ENCODE peak calls at places on chromosomes 16 and 17, in ten cellular contexts. One of them, this sample, is unnamed. For H3K4me1, the result is how much of the 10 kb centered on the place peaks cover.

GRCh38 chr16:66152841-66153525 is 213.5 kb upstream of the CDH5 start:
- ATAC-seq in right cardiac atrium: no peak
- ATAC-seq in right lobe of liver: no peak
- ATAC-seq in lower lobe of right lung: no peak
- ATAC-seq in heart right ventricle: no peak
- ATAC-seq in heart left ventricle: no peak
- ATAC-seq in HepG2: peak
- ATAC-seq in HCT116: no peak
- ATAC-seq in upper lobe of right lung: peak
- ATAC-seq in IMR-90: peak
- ATAC-seq in this sample: no peak

GRCh38 chr16:72950669-72951068 is 97.3 kb downstream of the ZFHX3 start:
- ATAC-seq in right cardiac atrium: no peak
- ATAC-seq in right lobe of liver: no peak
- ATAC-seq in lower lobe of right lung: no peak
- ATAC-seq in heart right ventricle: no peak
- ATAC-seq in heart left ventricle: no peak
- ATAC-seq in HepG2: no peak
- ATAC-seq in HCT116: no peak
- ATAC-seq in upper lobe of right lung: no peak
- ATAC-seq in IMR-90: no peak
- ATAC-seq in this sample: no peak

GRCh38 chr16:79850348-79850747 is 249.8 kb upstream of the MAF start:
- ATAC-seq in right cardiac atrium: no peak
- ATAC-seq in right lobe of liver: peak
- ATAC-seq in lower lobe of right lung: no peak
- ATAC-seq in heart right ventricle: no peak
- ATAC-seq in heart left ventricle: no peak
- ATAC-seq in HepG2: no peak
- ATAC-seq in HCT116: no peak
- ATAC-seq in upper lobe of right lung: no peak
- ATAC-seq in IMR-90: no peak
- ATAC-seq in this sample: no peak

GRCh38 chr17:7502171-7502847 is 18.1 kb downstream of the POLR2A start:
- ATAC-seq in right cardiac atrium: peak
- ATAC-seq in right lobe of liver: no peak
- ATAC-seq in lower lobe of right lung: no peak
- ATAC-seq in heart right ventricle: no peak
- ATAC-seq in heart left ventricle: no peak
- ATAC-seq in HepG2: peak
- ATAC-seq in HCT116: peak
- ATAC-seq in upper lobe of right lung: no peak
- ATAC-seq in IMR-90: no peak
- ATAC-seq in this sample: no peak

GRCh38 chr17:9937901-9938300 is 32.8 kb upstream of the RCVRN start:
- ATAC-seq in right cardiac atrium: no peak
- ATAC-seq in right lobe of liver: no peak
- ATAC-seq in lower lobe of right lung: no peak
- ATAC-seq in heart right ventricle: no peak
- ATAC-seq in heart left ventricle: no peak
- ATAC-seq in HepG2: no peak
- ATAC-seq in HCT116: no peak
- ATAC-seq in upper lobe of right lung: no peak
- ATAC-seq in IMR-90: no peak
- ATAC-seq in this sample: no peak

GRCh38 chr16:86956437-86956836 is 360.8 kb downstream of the C16orf95 start:
- ATAC-seq in right cardiac atrium: no peak
- ATAC-seq in right lobe of liver: no peak
- ATAC-seq in lower lobe of right lung: no peak
- ATAC-seq in heart right ventricle: no peak
- ATAC-seq in heart left ventricle: no peak
- ATAC-seq in HepG2: no peak
- ATAC-seq in HCT116: no peak
- ATAC-seq in upper lobe of right lung: no peak
- ATAC-seq in IMR-90: no peak
- ATAC-seq in this sample: no peak

GRCh38 chr17:39064374-39064773 is 87.1 kb downstream of the PLXDC1 start:
- ATAC-seq in right cardiac atrium: no peak
- ATAC-seq in right lobe of liver: no peak
- ATAC-seq in lower lobe of right lung: no peak
- ATAC-seq in heart right ventricle: peak
- ATAC-seq in heart left ventricle: peak
- ATAC-seq in HepG2: no peak
- ATAC-seq in HCT116: no peak
- ATAC-seq in upper lobe of right lung: no peak
- ATAC-seq in IMR-90: peak
- ATAC-seq in this sample: peak

GRCh38 chr17:1605681-1606351 is 22.8 kb downstream of the SLC43A2 start:
- ATAC-seq in right cardiac atrium: peak
- ATAC-seq in right lobe of liver: no peak
- ATAC-seq in lower lobe of right lung: peak
- ATAC-seq in heart right ventricle: no peak
- ATAC-seq in heart left ventricle: no peak
- ATAC-seq in HepG2: peak
- ATAC-seq in HCT116: no peak
- ATAC-seq in upper lobe of right lung: no peak
- ATAC-seq in IMR-90: no peak
- ATAC-seq in this sample: no peak

GRCh38 chr16:56941092-56941491 is 9.2 kb downstream of the HERPUD1 start:
- ATAC-seq in right cardiac atrium: no peak
- ATAC-seq in right lobe of liver: no peak
- ATAC-seq in lower lobe of right lung: no peak
- ATAC-seq in heart right ventricle: no peak
- ATAC-seq in heart left ventricle: no peak
- ATAC-seq in HepG2: no peak
- ATAC-seq in HCT116: no peak
- ATAC-seq in upper lobe of right lung: no peak
- ATAC-seq in IMR-90: no peak
- ATAC-seq in this sample: no peak

GRCh38 chr16:56938664-56939513 is 6.9 kb downstream of the HERPUD1 start:
- ATAC-seq in right cardiac atrium: no peak
- ATAC-seq in right lobe of liver: peak
- ATAC-seq in lower lobe of right lung: peak
- ATAC-seq in heart right ventricle: no peak
- ATAC-seq in heart left ventricle: no peak
- ATAC-seq in HepG2: peak
- ATAC-seq in HCT116: no peak
- ATAC-seq in upper lobe of right lung: peak
- ATAC-seq in IMR-90: no peak
- ATAC-seq in this sample: no peak

GRCh38 chr16:56943761-56944375 is 11.9 kb downstream of the HERPUD1 start:
- ATAC-seq in right cardiac atrium: no peak
- ATAC-seq in right lobe of liver: no peak
- ATAC-seq in lower lobe of right lung: no peak
- ATAC-seq in heart right ventricle: no peak
- ATAC-seq in heart left ventricle: no peak
- ATAC-seq in HepG2: no peak
- ATAC-seq in HCT116: no peak
- ATAC-seq in upper lobe of right lung: no peak
- ATAC-seq in IMR-90: no peak
- ATAC-seq in this sample: no peak

GRCh38 chr16:56939801-56940200 is 7.9 kb downstream of the HERPUD1 start:
- ATAC-seq in right cardiac atrium: no peak
- ATAC-seq in right lobe of liver: no peak
- ATAC-seq in lower lobe of right lung: no peak
- ATAC-seq in heart right ventricle: no peak
- ATAC-seq in heart left ventricle: no peak
- ATAC-seq in HepG2: no peak
- ATAC-seq in HCT116: no peak
- ATAC-seq in upper lobe of right lung: no peak
- ATAC-seq in IMR-90: no peak
- ATAC-seq in this sample: no peak

GRCh38 chr16:56941856-56942331 is 10.0 kb downstream of the HERPUD1 start:
- ATAC-seq in right cardiac atrium: no peak
- ATAC-seq in right lobe of liver: no peak
- ATAC-seq in lower lobe of right lung: no peak
- ATAC-seq in heart right ventricle: no peak
- ATAC-seq in heart left ventricle: no peak
- ATAC-seq in HepG2: no peak
- ATAC-seq in HCT116: no peak
- ATAC-seq in upper lobe of right lung: no peak
- ATAC-seq in IMR-90: no peak
- ATAC-seq in this sample: no peak
- H3K4me1 ChIP-seq in right cardiac atrium: under half
- H3K4me1 ChIP-seq in right lobe of liver: under half
- H3K4me1 ChIP-seq in lower lobe of right lung: half or more
- H3K4me1 ChIP-seq in heart right ventricle: under half
- H3K4me1 ChIP-seq in heart left ventricle: under half
- H3K4me1 ChIP-seq in HepG2: under half
- H3K4me1 ChIP-seq in HCT116: under half
- H3K4me1 ChIP-seq in upper lobe of right lung: half or more
- H3K4me1 ChIP-seq in IMR-90: under half
- H3K4me1 ChIP-seq in this sample: under half

GRCh38 chr16:1532771-1533170 is 695 bp upstream of the TMEM204 start:
- ATAC-seq in right cardiac atrium: peak
- ATAC-seq in right lobe of liver: no peak
- ATAC-seq in lower lobe of right lung: no peak
- ATAC-seq in heart right ventricle: peak
- ATAC-seq in heart left ventricle: peak
- ATAC-seq in HepG2: no peak
- ATAC-seq in HCT116: no peak
- ATAC-seq in upper lobe of right lung: no peak
- ATAC-seq in IMR-90: no peak
- ATAC-seq in this sample: no peak

GRCh38 chr16:1533443-1533951 is at the start of gene TMEM204:
- ATAC-seq in right cardiac atrium: peak
- ATAC-seq in right lobe of liver: peak
- ATAC-seq in lower lobe of right lung: peak
- ATAC-seq in heart right ventricle: peak
- ATAC-seq in heart left ventricle: peak
- ATAC-seq in HepG2: no peak
- ATAC-seq in HCT116: no peak
- ATAC-seq in upper lobe of right lung: peak
- ATAC-seq in IMR-90: peak
- ATAC-seq in this sample: peak

GRCh38 chr16:1530883-1531637 is 2.4 kb upstream of the TMEM204 start:
- ATAC-seq in right cardiac atrium: peak
- ATAC-seq in right lobe of liver: peak
- ATAC-seq in lower lobe of right lung: peak
- ATAC-seq in heart right ventricle: peak
- ATAC-seq in heart left ventricle: peak
- ATAC-seq in HepG2: no peak
- ATAC-seq in HCT116: no peak
- ATAC-seq in upper lobe of right lung: peak
- ATAC-seq in IMR-90: no peak
- ATAC-seq in this sample: peak

GRCh38 chr16:1531638-1531910 is 1.9 kb upstream of the TMEM204 start:
- ATAC-seq in right cardiac atrium: no peak
- ATAC-seq in right lobe of liver: no peak
- ATAC-seq in lower lobe of right lung: no peak
- ATAC-seq in heart right ventricle: no peak
- ATAC-seq in heart left ventricle: no peak
- ATAC-seq in HepG2: no peak
- ATAC-seq in HCT116: no peak
- ATAC-seq in upper lobe of right lung: no peak
- ATAC-seq in IMR-90: no peak
- ATAC-seq in this sample: no peak

DNA sequence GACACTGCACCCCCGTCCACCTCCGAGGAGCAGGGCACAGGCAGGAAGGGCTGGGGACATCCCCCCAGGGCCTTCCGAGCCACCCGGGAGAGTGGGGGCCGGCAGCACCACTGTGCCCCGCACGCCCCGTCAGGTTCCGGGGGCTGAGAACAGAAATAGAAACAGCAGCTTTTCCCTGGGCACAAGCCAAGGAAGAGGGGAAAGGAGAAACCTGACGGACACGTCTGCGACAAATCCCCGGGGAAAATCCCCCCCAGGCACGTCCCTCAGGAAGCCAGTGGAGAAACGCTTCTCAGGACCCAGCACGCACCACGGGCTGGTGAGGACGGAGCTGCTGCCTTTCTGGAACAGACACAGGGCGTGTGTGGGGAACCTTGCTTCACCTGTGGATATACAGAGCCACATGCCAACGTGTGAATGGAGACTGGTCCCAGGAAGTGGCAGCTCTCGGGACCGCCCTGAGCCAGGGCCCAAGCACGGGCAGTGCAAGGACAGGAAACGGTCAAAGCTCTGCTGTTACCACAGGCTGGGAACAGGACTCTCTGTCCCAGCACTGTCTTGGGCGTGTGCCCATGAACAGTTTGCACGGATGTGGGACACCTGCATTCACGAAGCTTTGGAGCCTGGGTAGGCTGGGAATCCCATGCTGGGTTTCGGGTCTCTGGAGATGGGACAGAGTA is 1.2 kb upstream of the TMEM204 start:
- ATAC-seq in right cardiac atrium: peak
- ATAC-seq in right lobe of liver: peak
- ATAC-seq in lower lobe of right lung: peak
- ATAC-seq in heart right ventricle: peak
- ATAC-seq in heart left ventricle: peak
- ATAC-seq in HepG2: no peak
- ATAC-seq in HCT116: no peak
- ATAC-seq in upper lobe of right lung: peak
- ATAC-seq in IMR-90: no peak
- ATAC-seq in this sample: peak
- H3K27ac ChIP-seq in right cardiac atrium: peak
- H3K27ac ChIP-seq in right lobe of liver: peak
- H3K27ac ChIP-seq in lower lobe of right lung: peak
- H3K27ac ChIP-seq in heart right ventricle: peak
- H3K27ac ChIP-seq in heart left ventricle: peak
- H3K27ac ChIP-seq in HepG2: no peak
- H3K27ac ChIP-seq in HCT116: no peak
- H3K27ac ChIP-seq in upper lobe of right lung: peak
- H3K27ac ChIP-seq in IMR-90: no peak
- H3K27ac ChIP-seq in this sample: peak

GRCh38 chr17:82524540-82524939 is 5.0 kb downstream of the FOXK2 start:
- ATAC-seq in right cardiac atrium: no peak
- ATAC-seq in right lobe of liver: peak
- ATAC-seq in lower lobe of right lung: no peak
- ATAC-seq in heart right ventricle: no peak
- ATAC-seq in heart left ventricle: no peak
- ATAC-seq in HepG2: peak
- ATAC-seq in HCT116: no peak
- ATAC-seq in upper lobe of right lung: no peak
- ATAC-seq in IMR-90: no peak
- ATAC-seq in this sample: no peak
- H3K4me1 ChIP-seq in right cardiac atrium: under half
- H3K4me1 ChIP-seq in right lobe of liver: under half
- H3K4me1 ChIP-seq in lower lobe of right lung: half or more
- H3K4me1 ChIP-seq in heart right ventricle: half or more
- H3K4me1 ChIP-seq in heart left ventricle: half or more
- H3K4me1 ChIP-seq in HepG2: half or more
- H3K4me1 ChIP-seq in HCT116: half or more
- H3K4me1 ChIP-seq in upper lobe of right lung: half or more
- H3K4me1 ChIP-seq in IMR-90: under half
- H3K4me1 ChIP-seq in this sample: half or more

GRCh38 chr16:70709457-70709856 is 23.6 kb upstream of the MTSS2 start:
- ATAC-seq in right cardiac atrium: no peak
- ATAC-seq in right lobe of liver: peak
- ATAC-seq in lower lobe of right lung: no peak
- ATAC-seq in heart right ventricle: no peak
- ATAC-seq in heart left ventricle: no peak
- ATAC-seq in HepG2: no peak
- ATAC-seq in HCT116: no peak
- ATAC-seq in upper lobe of right lung: no peak
- ATAC-seq in IMR-90: no peak
- ATAC-seq in this sample: no peak

GRCh38 chr16:70711211-70711978 is 25.5 kb upstream of the MTSS2 start:
- ATAC-seq in right cardiac atrium: no peak
- ATAC-seq in right lobe of liver: peak
- ATAC-seq in lower lobe of right lung: peak
- ATAC-seq in heart right ventricle: no peak
- ATAC-seq in heart left ventricle: no peak
- ATAC-seq in HepG2: peak
- ATAC-seq in HCT116: no peak
- ATAC-seq in upper lobe of right lung: peak
- ATAC-seq in IMR-90: no peak
- ATAC-seq in this sample: no peak

GRCh38 chr16:70709961-70710360 is 24.1 kb upstream of the MTSS2 start:
- ATAC-seq in right cardiac atrium: no peak
- ATAC-seq in right lobe of liver: peak
- ATAC-seq in lower lobe of right lung: no peak
- ATAC-seq in heart right ventricle: no peak
- ATAC-seq in heart left ventricle: no peak
- ATAC-seq in HepG2: no peak
- ATAC-seq in HCT116: no peak
- ATAC-seq in upper lobe of right lung: no peak
- ATAC-seq in IMR-90: no peak
- ATAC-seq in this sample: no peak

GRCh38 chr16:70712359-70712758 is 26.5 kb upstream of the MTSS2 start:
- ATAC-seq in right cardiac atrium: no peak
- ATAC-seq in right lobe of liver: no peak
- ATAC-seq in lower lobe of right lung: no peak
- ATAC-seq in heart right ventricle: no peak
- ATAC-seq in heart left ventricle: no peak
- ATAC-seq in HepG2: no peak
- ATAC-seq in HCT116: no peak
- ATAC-seq in upper lobe of right lung: no peak
- ATAC-seq in IMR-90: no peak
- ATAC-seq in this sample: no peak

DNA sequence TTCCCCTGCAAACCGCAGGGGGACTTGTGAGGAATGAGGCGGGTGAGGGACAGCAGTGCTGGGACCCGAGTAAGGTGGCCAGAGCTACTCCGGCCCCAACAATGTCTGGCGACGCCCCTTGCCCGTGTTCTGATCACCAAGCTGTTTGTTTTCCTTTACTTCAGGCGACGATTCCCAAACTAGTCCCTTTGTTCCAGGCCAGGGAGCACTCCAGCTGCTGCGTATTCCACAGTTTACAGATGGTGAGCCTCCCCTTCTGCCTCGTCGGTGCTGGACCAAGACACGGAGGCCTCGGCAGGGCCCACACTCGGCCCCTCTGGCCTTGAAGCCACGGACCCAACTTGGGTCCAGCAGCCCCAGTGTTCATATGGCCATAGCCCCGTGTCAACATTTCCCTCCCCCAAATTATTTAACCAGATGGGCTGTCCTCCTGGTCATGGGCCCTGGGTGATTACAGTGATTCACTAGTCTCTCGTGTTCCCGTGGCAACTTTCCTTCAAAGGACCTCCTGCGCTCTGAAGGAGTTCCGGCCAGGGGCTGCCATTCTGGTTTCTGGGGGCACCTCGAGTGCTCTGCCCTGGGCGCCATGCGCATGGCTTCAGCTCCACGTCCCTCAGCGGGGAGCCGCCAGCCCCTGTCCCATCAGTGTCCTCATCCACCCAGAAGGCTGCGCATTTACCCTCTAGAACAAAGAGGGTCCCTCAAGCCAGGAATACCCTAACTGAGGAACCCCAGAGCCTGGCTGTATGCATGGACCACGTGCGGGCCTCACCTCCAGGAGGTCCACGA is 24.8 kb upstream of the MTSS2 start:
- ATAC-seq in right cardiac atrium: no peak
- ATAC-seq in right lobe of liver: no peak
- ATAC-seq in lower lobe of right lung: no peak
- ATAC-seq in heart right ventricle: no peak
- ATAC-seq in heart left ventricle: no peak
- ATAC-seq in HepG2: no peak
- ATAC-seq in HCT116: no peak
- ATAC-seq in upper lobe of right lung: no peak
- ATAC-seq in IMR-90: no peak
- ATAC-seq in this sample: no peak
- H3K27ac ChIP-seq in right cardiac atrium: no peak
- H3K27ac ChIP-seq in right lobe of liver: peak
- H3K27ac ChIP-seq in lower lobe of right lung: no peak
- H3K27ac ChIP-seq in heart right ventricle: no peak
- H3K27ac ChIP-seq in heart left ventricle: no peak
- H3K27ac ChIP-seq in HepG2: peak
- H3K27ac ChIP-seq in HCT116: no peak
- H3K27ac ChIP-seq in upper lobe of right lung: peak
- H3K27ac ChIP-seq in IMR-90: no peak
- H3K27ac ChIP-seq in this sample: peak